ENCODE peak calls at places on chromosomes 5 and 9, in eight cellular contexts. X is C1 segment of cervical spinal cord, K is GM06990, T is fibroblast of mammary gland, G is Karpas-422, N is ovary, U is LoVo, Y is NAMALWA. A is an unnamed sample.
A peak's percentile ranks its signal among the peaks of the same experiment; 100 is the strongest.

GRCh38 chr5:78095119-78095518 is 199.4 kb downstream of the AP3B1 start:
- DNase-seq in U (no peak), T (no peak), N (no peak), G (no peak), K (no peak), X (no peak), Y (no peak), A (no peak)

GRCh38 chr5:75566710-75567309 is 44.4 kb upstream of the ANKDD1B start:
- DNase-seq in X (no peak), Y (peak; percentile 46), G (peak; percentile 67), N (no peak), U (peak; percentile 86), T (peak; percentile 95), K (peak; percentile 82), A (no peak)

GRCh38 chr9:85586684-85587083 is 155.1 kb downstream of the AGTPBP1 start:
- DNase-seq in X (no peak), Y (no peak), T (no peak), U (no peak), G (no peak), N (no peak), K (no peak), A (no peak)

GRCh38 chr5:140548300-140548688 is 832 bp downstream of the EIF4EBP3 start:
- DNase-seq in U (no peak), G (no peak), T (no peak), N (no peak), X (no peak), K (no peak), Y (no peak), A (no peak)

GRCh38 chr9:38228331-38229122 is 159.5 kb upstream of the SHB start:
- DNase-seq in K (no peak), T (no peak), X (no peak), Y (no peak), G (no peak), U (no peak), N (no peak), A (no peak)

GRCh38 chr9:112325600-112325999 is 7.8 kb downstream of the PTBP3 start:
- DNase-seq in G (no peak), U (no peak), Y (no peak), T (no peak), K (no peak), X (no peak), N (no peak), A (no peak)

GRCh38 chr9:90907056-90907445 is 105.4 kb downstream of the SYK start:
- DNase-seq in K (no peak), U (no peak), N (no peak), G (no peak), Y (no peak), T (no peak), X (no peak), A (no peak)

GRCh38 chr9:123005964-123006363 is 27.5 kb upstream of the GPR21 start:
- DNase-seq in U (no peak), G (no peak), Y (no peak), T (no peak), K (no peak), X (no peak), N (no peak), A (no peak)

GRCh38 chr5:10668697-10669096 is 92.3 kb downstream of the DAP start:
- DNase-seq in G (no peak), N (no peak), T (peak; percentile 37), U (peak; percentile 74), K (no peak), Y (no peak), X (no peak), A (no peak)

GRCh38 chr5:133925866-133926488 is 42.4 kb downstream of the C5orf15 start:
- DNase-seq in N (no peak), X (no peak), U (no peak), Y (no peak), T (no peak), G (no peak), K (no peak), A (no peak)

GRCh38 chr5:66595877-66596790 is at the start of gene MAST4:
- DNase-seq in G (peak; percentile 94), K (peak; percentile 89), Y (peak; percentile 70), T (peak; percentile 76), N (peak; percentile 96), U (peak; percentile 90), X (peak; percentile 2), A (peak; percentile 48)

GRCh38 chr9:128558431-128559310 is 6.3 kb downstream of the SPTAN1 start:
- DNase-seq in Y (peak; percentile 82), G (peak; percentile 79), U (peak; percentile 82), N (peak; percentile 81), K (peak; percentile 69), X (no peak), T (peak; percentile 94), A (peak; percentile 52)

GRCh38 chr9:4301971-4302427 is 2.1 kb upstream of the GLIS3 start:
- DNase-seq in T (peak; percentile 100), U (no peak), Y (no peak), X (no peak), N (peak; percentile 64), G (no peak), K (no peak), A (no peak)

GRCh38 chr5:83149671-83150070 is 72.3 kb downstream of the XRCC4 start:
- DNase-seq in Y (no peak), T (peak; percentile 64), X (no peak), G (no peak), U (no peak), N (no peak), K (no peak), A (no peak)

GRCh38 chr5:53170748-53171349 is 61.3 kb upstream of the MOCS2 start:
- DNase-seq in N (no peak), U (peak; percentile 44), G (peak; percentile 62), K (no peak), X (no peak), T (peak; percentile 58), Y (peak; percentile 63), A (no peak)

GRCh38 chr5:93294184-93294583 is 286.8 kb downstream of the NR2F1-AS1 start:
- DNase-seq in T (peak; percentile 44), U (peak; percentile 35), Y (no peak), G (no peak), X (no peak), K (no peak), N (no peak), A (no peak)

GRCh38 chr5:107935641-107936040 is 264.9 kb upstream of the EFNA5 start:
- DNase-seq in X (no peak), U (no peak), G (no peak), Y (no peak), N (no peak), T (no peak), K (no peak), A (no peak)

GRCh38 chr5:135211791-135212190 is 177.8 kb upstream of the PITX1 start:
- DNase-seq in G (no peak), K (no peak), Y (no peak), U (no peak), T (no peak), X (no peak), N (no peak), A (no peak)

GRCh38 chr9:2663886-2664674 is 42.5 kb downstream of the VLDLR start:
- DNase-seq in Y (no peak), K (no peak), T (no peak), U (no peak), X (no peak), N (no peak), G (peak; percentile 56), A (no peak)

GRCh38 chr9:75911390-75911789 is 20.9 kb downstream of the PCSK5 start:
- DNase-seq in U (no peak), G (no peak), Y (no peak), N (no peak), K (no peak), X (no peak), T (no peak), A (no peak)

A was measured in amygdala.